ENCODE peak calls at places on chromosomes 3 and 15, in four cellular contexts. M is ovary, A is heart left ventricle, C is GM23248. F is an unnamed sample.

GRCh38 chr15:31300208-31300661 is 26.4 kb upstream of the KLF13 start:
- DNase-seq in M (no peak), A (no peak), C (no peak), F (no peak)

GRCh38 chr15:58521293-58521991 is 89.7 kb downstream of the LIPC start:
- DNase-seq in M (no peak), A (peak; percentile 78), C (peak; percentile 80), F (peak; percentile 83)

GRCh38 chr3:152477422-152477821 is 208.7 kb downstream of the MBNL1 start:
- DNase-seq in M (no peak), A (no peak), C (no peak), F (no peak)

GRCh38 chr15:93829115-93829849 is 402.1 kb upstream of the MCTP2 start:
- DNase-seq in M (no peak), A (no peak), C (peak; percentile 85), F (peak; percentile 84)

GRCh38 chr3:141763088-141763750 is at the start of gene GRK7:
- DNase-seq in M (no peak), A (no peak), C (no peak), F (no peak)

GRCh38 chr3:53754325-53754724 is 91.9 kb downstream of the CHDH start:
- DNase-seq in M (no peak), A (no peak), C (no peak), F (no peak)

GRCh38 chr3:187130346-187131066 is 8.8 kb downstream of the RPL39L start:
- DNase-seq in M (no peak), A (no peak), C (peak; percentile 63), F (no peak)

GRCh38 chr15:63191895-63192603 is 2.6 kb downstream of the RAB8B start:
- DNase-seq in M (no peak), A (no peak), C (no peak), F (no peak)

GRCh38 chr3:36394176-36394575 is 13.9 kb downstream of the STAC start:
- DNase-seq in M (no peak), A (no peak), C (peak; percentile 74), F (no peak)

GRCh38 chr15:59140422-59141226 is 35.7 kb downstream of the CCNB2 start:
- DNase-seq in M (no peak), A (no peak), C (no peak), F (peak; percentile 75)

GRCh38 chr3:114432356-114432755 is 138.5 kb downstream of the TIGIT start:
- DNase-seq in M (no peak), A (no peak), C (no peak), F (no peak)

GRCh38 chr3:88036221-88036620 is 22.6 kb downstream of the CGGBP1 start:
- DNase-seq in M (no peak), A (no peak), C (no peak), F (no peak)

GRCh38 chr15:32928876-32929275 is 211.1 kb downstream of the GREM1 start:
- DNase-seq in M (no peak), A (no peak), C (no peak), F (no peak)
- H3K27me3 ChIP-seq in M (no peaks in the 10 kb centered on the region), A (no peaks in the 10 kb centered on the region), C (no peaks in the 10 kb centered on the region), F (no peaks in the 10 kb centered on the region)

GRCh38 chr3:42880601-42881451 is 5.1 kb upstream of the CYP8B1 start:
- DNase-seq in M (peak; percentile 85), A (peak; percentile 94), C (peak; percentile 92), F (peak; percentile 78)

GRCh38 chr3:42886294-42886822 is 10.7 kb upstream of the CYP8B1 start:
- DNase-seq in M (no peak), A (no peak), C (no peak), F (no peak)

GRCh38 chr3:42887084-42887483 is 11.4 kb upstream of the CYP8B1 start:
- DNase-seq in M (no peak), A (no peak), C (no peak), F (no peak)

GRCh38 chr3:42880183-42880582 is 4.5 kb upstream of the CYP8B1 start:
- DNase-seq in M (no peak), A (no peak), C (no peak), F (no peak)

DNA sequence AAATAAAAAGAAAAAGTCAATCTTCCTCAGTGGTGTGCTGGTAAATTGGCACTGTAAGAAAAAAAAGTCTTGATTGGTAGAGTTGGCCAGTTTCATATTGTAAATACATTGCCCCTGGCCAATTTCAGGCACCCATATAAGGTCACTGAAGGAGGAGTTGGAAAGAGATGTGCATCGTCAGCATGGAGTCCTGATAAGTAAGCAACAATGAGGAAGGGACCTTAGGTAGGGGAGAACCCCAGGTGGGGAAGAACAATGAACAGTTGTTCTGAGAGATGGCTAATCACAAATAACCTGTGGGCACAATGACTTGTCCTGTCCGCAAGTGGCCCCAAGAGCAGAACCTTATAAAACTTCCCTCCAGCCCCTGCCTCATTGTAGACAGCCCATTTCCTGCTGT is 8.6 kb upstream of the CYP8B1 start:
- DNase-seq in M (no peak), A (no peak), C (no peak), F (no peak)
- H3K4me3 ChIP-seq in M (no peak overlapping the region), A (no peak overlapping the region), C (no peak overlapping the region), F (no peak overlapping the region)

GRCh38 chr3:194103475-194103874 is 32.5 kb upstream of the HES1 start:
- DNase-seq in M (no peak), A (no peak), C (no peak), F (no peak)
- H3K27me3 ChIP-seq in M (no peaks in the 10 kb centered on the region), A (peaks cover 2% of the 10 kb centered on the region), C (peaks cover 68% of the 10 kb centered on the region), F (no peaks in the 10 kb centered on the region)

DNA sequence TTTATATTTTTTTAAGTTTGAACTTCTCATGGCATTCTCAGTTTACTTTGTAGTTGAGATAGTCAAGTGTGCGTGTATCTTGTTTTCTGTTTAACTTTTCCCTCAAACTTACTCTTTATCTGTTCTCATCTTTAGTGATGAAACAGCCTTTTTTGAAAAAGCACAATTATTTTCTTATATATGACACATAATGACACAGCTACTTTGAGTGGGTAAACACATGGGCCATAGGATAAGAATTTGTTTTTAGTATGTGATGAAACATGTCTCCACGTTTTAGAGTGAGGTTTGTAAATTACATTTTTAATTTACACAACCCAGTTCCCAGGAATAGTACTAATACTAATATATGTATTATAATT is 3.2 kb downstream of the DIPK2A start:
- DNase-seq in M (no peak), A (no peak), C (peak; percentile 64), F (no peak)
- H3K4me3 ChIP-seq in M (peak overlapping the region; percentile 91), A (peak overlapping the region; percentile 82), C (peak overlapping the region; percentile 99), F (peak overlapping the region; percentile 65)

DNA sequence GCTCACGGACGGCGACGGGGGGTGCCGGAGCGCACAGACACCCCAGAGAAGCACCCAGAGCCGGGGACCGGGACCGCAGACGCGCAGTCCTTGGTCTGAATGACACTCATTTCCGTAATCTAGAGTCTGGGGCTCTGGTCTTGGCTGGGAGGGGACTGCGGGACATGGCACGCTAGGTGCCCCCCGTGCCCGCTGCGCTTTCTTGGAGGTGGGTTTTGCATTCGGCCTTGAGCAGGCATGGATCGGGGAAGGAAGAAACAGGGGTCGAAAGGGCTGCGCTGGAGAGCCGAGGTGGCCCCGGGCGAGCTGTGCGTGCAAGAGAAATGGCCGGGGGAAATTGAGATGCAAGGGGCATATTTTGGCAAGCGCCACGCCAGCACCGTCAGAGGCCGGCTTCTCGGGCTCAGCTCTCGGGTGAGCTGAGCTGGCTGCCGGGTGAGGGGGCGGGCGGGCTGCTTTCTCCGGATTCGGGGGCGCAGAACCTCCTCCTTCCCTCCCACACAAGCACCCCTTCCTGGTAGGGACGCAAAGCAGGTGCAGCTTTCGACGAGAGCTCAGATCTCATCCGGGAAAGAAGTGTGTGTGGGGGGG is 867 bp upstream of the NTRK3 start:
- DNase-seq in M (no peak), A (no peak), C (peak; percentile 16), F (no peak)
- H3K27me3 ChIP-seq in M (no peaks in the 10 kb centered on the region), A (peaks cover 2% of the 10 kb centered on the region), C (peaks cover 56% of the 10 kb centered on the region), F (peaks cover 84% of the 10 kb centered on the region)

GRCh38 chr3:130755666-130756065 is 9.0 kb upstream of the PIK3R4 start:
- DNase-seq in M (no peak), A (no peak), C (no peak), F (no peak)
- H3K4me3 ChIP-seq in M (no peak overlapping the region), A (no peak overlapping the region), C (no peak overlapping the region), F (no peak overlapping the region)

GRCh38 chr15:45117327-45118130 is 3.4 kb downstream of the DUOXA2 start:
- DNase-seq in M (no peak), A (no peak), C (no peak), F (peak; percentile 47)

GRCh38 chr15:45121020-45121419 is 6.9 kb downstream of the DUOXA2 start:
- DNase-seq in M (no peak), A (no peak), C (no peak), F (no peak)

GRCh38 chr15:45118131-45118588 is 4.0 kb downstream of the DUOXA2 start:
- DNase-seq in M (peak; percentile 76), A (peak; percentile 89), C (peak; percentile 95), F (peak; percentile 88)

GRCh38 chr15:45120081-45120972 is 6.2 kb downstream of the DUOXA2 start:
- DNase-seq in M (no peak), A (no peak), C (no peak), F (peak; percentile 61)

GRCh38 chr15:45118996-45119395 is 4.9 kb downstream of the DUOXA2 start:
- DNase-seq in M (no peak), A (no peak), C (no peak), F (peak; percentile 51)
- H3K27me3 ChIP-seq in M (no peaks in the 10 kb centered on the region), A (peaks cover 21% of the 10 kb centered on the region), C (peaks cover 36% of the 10 kb centered on the region), F (peaks cover 38% of the 10 kb centered on the region)

GRCh38 chr3:58627580-58627894 is 39.0 kb downstream of the FAM3D start:
- DNase-seq in M (peak; percentile 68), A (no peak), C (no peak), F (no peak)

GRCh38 chr3:58625196-58625595 is 41.4 kb downstream of the FAM3D start:
- DNase-seq in M (no peak), A (no peak), C (no peak), F (no peak)

GRCh38 chr3:58627941-58628340 is 38.6 kb downstream of the FAM3D start:
- DNase-seq in M (no peak), A (no peak), C (no peak), F (no peak)

GRCh38 chr3:58628823-58629562 is 37.6 kb downstream of the FAM3D start:
- DNase-seq in M (peak; percentile 60), A (no peak), C (peak; percentile 97), F (no peak)

GRCh38 chr3:58626841-58627579 is 39.6 kb downstream of the FAM3D start:
- DNase-seq in M (no peak), A (no peak), C (no peak), F (no peak)
- H3K4me3 ChIP-seq in M (no peak overlapping the region), A (peak overlapping the region; percentile 55), C (no peak overlapping the region), F (no peak overlapping the region)

GRCh38 chr15:76945494-76945893 is 13.9 kb downstream of the RCN2 start:
- DNase-seq in M (no peak), A (no peak), C (no peak), F (no peak)

GRCh38 chr15:76953913-76954312 is 22.4 kb downstream of the RCN2 start:
- DNase-seq in M (no peak), A (no peak), C (no peak), F (no peak)

GRCh38 chr15:76947454-76947853 is 15.9 kb downstream of the RCN2 start:
- DNase-seq in M (no peak), A (no peak), C (no peak), F (no peak)

GRCh38 chr15:76954744-76955143 is 23.2 kb downstream of the RCN2 start:
- DNase-seq in M (no peak), A (no peak), C (no peak), F (no peak)

GRCh38 chr15:76951161-76951714 is 19.7 kb downstream of the RCN2 start:
- DNase-seq in M (no peak), A (no peak), C (no peak), F (no peak)
- H3K27me3 ChIP-seq in M (no peaks in the 10 kb centered on the region), A (no peaks in the 10 kb centered on the region), C (no peaks in the 10 kb centered on the region), F (no peaks in the 10 kb centered on the region)

GRCh38 chr3:196883361-196883760 is 15.6 kb downstream of the SENP5 start:
- DNase-seq in M (no peak), A (no peak), C (no peak), F (no peak)
- H3K4me3 ChIP-seq in M (no peak overlapping the region), A (no peak overlapping the region), C (no peak overlapping the region), F (no peak overlapping the region)